ENCODE peak calls at places on chromosomes 12 and 14, in five cellular contexts. U is astrocyte of the spinal cord, I is esophagus squamous epithelium, S is HT1080, W is T-helper 22 cell. P is an unnamed sample.
A peak's percentile ranks its signal among the peaks of the same experiment; 100 is the strongest.

GRCh38 chr14:21069388-21070082 is 569 bp upstream of the ARHGEF40 start:
- DNase-seq in S (no peak), I (no peak), U (peak; percentile 41), W (no peak), P (peak; percentile 70)

GRCh38 chr14:49541049-49541448 is 45.1 kb downstream of the RPS29 start:
- DNase-seq in I (no peak), W (no peak), S (no peak), U (no peak), P (no peak)

GRCh38 chr14:41607119-41607785 is 576 bp downstream of the LRFN5 start:
- DNase-seq in U (peak; percentile 56), W (no peak), S (peak; percentile 20), I (no peak), P (peak; percentile 45)

GRCh38 chr12:131511391-131511802 is 199.5 kb upstream of the SFSWAP start:
- DNase-seq in U (no peak), I (no peak), W (no peak), S (peak; percentile 87), P (peak; percentile 40)

GRCh38 chr14:27228053-27228452 is 630.2 kb upstream of the NOVA1 start:
- DNase-seq in U (no peak), S (no peak), I (no peak), W (no peak), P (peak; percentile 4)

GRCh38 chr12:57027011-57027804 is 10.9 kb upstream of the TAC3 start:
- DNase-seq in W (no peak), U (no peak), I (no peak), S (no peak), P (no peak)

GRCh38 chr14:68843471-68844209 is 50.8 kb upstream of the ZFP36L1 start:
- DNase-seq in W (peak; percentile 25), S (peak; percentile 69), I (no peak), U (peak; percentile 73), P (peak; percentile 83)

GRCh38 chr12:20508362-20508761 is 140.0 kb downstream of the PDE3A start:
- DNase-seq in U (no peak), S (no peak), W (no peak), I (no peak), P (no peak)

GRCh38 chr14:38197001-38197760 is 10.5 kb upstream of the SSTR1 start:
- DNase-seq in W (no peak), I (no peak), S (no peak), U (peak; percentile 22), P (no peak)

GRCh38 chr12:123607756-123608155 is 5.9 kb downstream of the DDX55 start:
- DNase-seq in S (no peak), U (no peak), W (no peak), I (no peak), P (no peak)

GRCh38 chr12:60205500-60205899 is 609.7 kb downstream of the SLC16A7 start:
- DNase-seq in U (peak; percentile 50), S (peak; percentile 51), W (no peak), I (no peak), P (peak; percentile 81)

GRCh38 chr14:56044196-56044595 is 74.0 kb upstream of the PELI2 start:
- DNase-seq in W (no peak), U (no peak), I (no peak), S (no peak), P (peak; percentile 21)

GRCh38 chr12:14769462-14769836 is 33.8 kb downstream of the WBP11 start:
- DNase-seq in U (peak; percentile 27), I (no peak), S (no peak), W (no peak), P (peak; percentile 55)

GRCh38 chr12:42475055-42475454 is 114.5 kb downstream of the PRICKLE1 start:
- DNase-seq in U (no peak), I (no peak), W (no peak), S (peak; percentile 3), P (no peak)

GRCh38 chr12:129552996-129553750 is 350.7 kb downstream of the TMEM132D start:
- DNase-seq in I (no peak), U (peak; percentile 65), S (peak; percentile 85), W (no peak), P (peak; percentile 47)

GRCh38 chr14:104919993-104920315 is 4.7 kb upstream of the PLD4 start:
- DNase-seq in S (no peak), U (no peak), W (no peak), I (no peak), P (no peak)

P was measured in astrocyte of the hippocampus.